ENCODE peak calls at places on chromosome 11, in seven cellular contexts. E, L, R, T, O, B and K are unnamed samples.

GRCh38 chr11:10350341-10350740 is 45.5 kb downstream of the ADM start:
- DNase-seq in O (peak), E (peak), R (no peak), B (no peak), L (no peak), T (peak), K (no peak)

GRCh38 chr11:2263012-2263565 is 7.3 kb downstream of the ASCL2 start:
- DNase-seq in B (no peak), L (no peak), R (no peak), T (no peak), E (no peak), O (no peak), K (no peak)

GRCh38 chr11:119472186-119472855 is 49.3 kb upstream of the THY1 start:
- DNase-seq in O (no peak), E (no peak), T (no peak), L (no peak), B (no peak), R (no peak), K (no peak)

GRCh38 chr11:118956094-118956846 is at the start of gene UPK2:
- DNase-seq in L (peak), B (peak), T (peak), E (peak), R (peak), O (peak), K (peak)

GRCh38 chr11:102422817-102423725 is 29.5 kb downstream of the TMEM123 start:
- DNase-seq in B (no peak), R (no peak), T (no peak), E (no peak), L (no peak), O (no peak), K (no peak)

GRCh38 chr11:23212829-23213228 is 352.6 kb upstream of the CCDC179 start:
- DNase-seq in O (no peak), E (no peak), B (no peak), T (no peak), R (no peak), L (no peak), K (no peak)

GRCh38 chr11:68584097-68584496 is 100.2 kb upstream of the GAL start:
- DNase-seq in R (peak), E (peak), L (no peak), B (peak), O (peak), T (no peak), K (peak)

GRCh38 chr11:119783466-119784400 is 54.7 kb upstream of the NECTIN1 start:
- DNase-seq in B (no peak), E (no peak), L (no peak), T (no peak), R (no peak), O (no peak), K (no peak)

GRCh38 chr11:129226207-129226798 is 34.2 kb upstream of the ARHGAP32 start:
- DNase-seq in B (no peak), R (no peak), O (no peak), T (no peak), E (no peak), L (no peak), K (no peak)
- TF ChIP-seq CTCF in B (no peak), R (no peak), O (no peak), T (no peak), E (no peak), L (no peak), K (no peak)

DNA sequence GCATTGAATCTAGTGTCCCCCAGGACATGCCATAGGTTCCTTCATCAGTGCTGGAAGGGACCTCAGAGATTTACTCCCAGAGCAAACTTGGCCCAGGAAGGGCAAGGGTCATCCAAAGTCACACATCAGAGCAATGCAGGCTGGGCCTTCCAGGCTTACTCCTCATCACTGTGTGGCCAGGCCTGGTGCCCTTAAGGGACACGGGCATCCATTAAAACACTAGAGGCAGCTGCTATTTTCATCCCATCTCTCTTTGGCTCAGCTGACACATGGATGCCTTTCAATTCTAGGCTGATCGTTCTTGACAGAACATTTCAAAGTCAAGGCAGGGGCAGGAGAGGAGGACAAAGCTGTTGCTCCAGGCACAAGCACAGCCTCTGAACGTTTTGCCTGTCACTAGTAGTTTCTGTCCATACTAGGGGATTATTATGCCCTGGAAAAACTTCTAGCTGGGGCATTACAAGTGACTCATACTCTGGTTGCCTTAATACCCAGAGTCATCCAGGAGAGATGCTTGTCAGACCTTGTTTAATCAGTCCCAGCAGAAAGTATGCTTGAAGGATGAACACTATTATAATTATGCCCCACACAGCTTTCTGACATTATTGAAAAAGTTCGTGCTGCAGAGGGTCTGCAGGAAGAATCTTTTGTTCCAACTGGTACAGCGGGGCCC is 240.3 kb downstream of the TENM4 start:
- DNase-seq in L (no peak), O (no peak), T (no peak), R (no peak), E (no peak), B (no peak), K (no peak)
- TF ChIP-seq CTCF in L (no peak), O (no peak), T (no peak), R (no peak), E (no peak), B (no peak), K (no peak)

GRCh38 chr11:73907191-73907590 is 30.4 kb downstream of the PAAF1 start:
- DNase-seq in B (peak), L (no peak), E (no peak), T (peak), O (peak), R (no peak), K (no peak)
- TF ChIP-seq CTCF in B (peak), L (no peak), E (no peak), T (no peak), O (peak), R (no peak), K (no peak)

DNA sequence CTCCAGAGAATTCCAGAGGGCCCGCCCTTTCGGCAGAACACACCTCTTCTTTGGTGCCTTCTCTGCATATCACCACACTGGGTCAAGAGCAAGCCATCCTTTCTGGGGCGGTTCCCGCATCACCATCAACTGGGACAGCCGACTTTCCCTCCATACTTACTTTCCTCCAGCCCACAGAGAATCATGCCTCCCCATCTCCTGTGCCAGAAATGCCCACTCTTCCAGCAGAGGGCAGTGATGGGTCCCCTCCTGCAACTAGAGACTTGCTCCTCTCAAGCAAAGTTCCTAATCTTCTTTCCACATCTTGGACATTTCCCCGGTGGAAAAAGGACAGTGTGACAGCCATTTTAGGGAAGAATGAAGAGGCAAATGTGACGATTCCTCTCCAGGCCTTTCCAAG is 157.7 kb downstream of the C11orf91 start:
- DNase-seq in L (no peak), B (peak), E (peak), R (peak), T (peak), O (peak), K (peak)
- TF ChIP-seq CTCF in L (peak), B (peak), E (peak), R (peak), T (peak), O (peak), K (peak)

GRCh38 chr11:89625171-89625570 is 84.9 kb upstream of the TRIM77 start:
- DNase-seq in E (no peak), L (no peak), B (no peak), T (no peak), O (no peak), R (no peak), K (peak)
- TF ChIP-seq CTCF in E (peak), L (no peak), B (no peak), T (no peak), O (no peak), R (peak), K (peak)

GRCh38 chr11:79942071-79942470 is 501.2 kb upstream of the TENM4 start:
- DNase-seq in B (no peak), O (no peak), L (no peak), R (no peak), T (no peak), E (no peak), K (no peak)
- TF ChIP-seq CTCF in B (no peak), O (no peak), L (no peak), R (no peak), T (no peak), E (no peak), K (no peak)

DNA sequence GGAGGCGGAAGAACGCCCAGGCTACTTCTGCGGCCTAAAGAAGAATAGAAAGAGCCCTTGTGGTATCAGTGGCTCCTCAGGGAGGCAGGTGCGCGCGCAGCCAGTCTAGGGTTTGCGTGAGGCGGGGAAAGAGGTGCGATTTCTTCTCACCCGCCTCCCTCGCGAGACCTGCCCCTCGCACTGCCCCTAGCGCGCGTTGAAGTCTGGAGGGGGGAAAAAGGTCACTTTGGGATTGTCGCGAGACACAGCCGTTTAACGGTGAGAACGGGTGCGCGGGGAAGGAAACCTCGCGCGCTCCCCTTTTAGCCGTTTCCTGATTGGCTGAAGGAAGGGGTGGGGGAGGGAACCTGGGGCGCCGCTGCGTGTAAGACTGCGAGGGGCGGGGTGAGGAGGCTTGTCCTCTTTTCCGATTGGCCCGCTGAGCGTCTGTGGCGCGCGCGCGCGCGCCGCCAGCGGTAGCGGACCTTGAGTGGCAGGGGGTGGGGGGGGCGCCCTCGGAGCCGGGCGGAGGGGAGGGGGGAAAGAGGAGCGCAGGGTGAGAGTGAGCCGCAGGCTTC is at the start of gene ZFP91:
- DNase-seq in B (peak), T (peak), O (peak), E (peak), L (peak), R (peak), K (peak)
- TF ChIP-seq CTCF in B (no peak), T (no peak), O (no peak), E (no peak), L (no peak), R (no peak), K (no peak)